ENCODE peak calls at places on chromosomes 4 and X, in ten cellular contexts. One of them, this sample, is unnamed.

GRCh38 chrX:134287356-134287755 is 50.4 kb downstream of the CCDC160 start:
- DNase-seq in coronary artery: no peak
- DNase-seq in CD8-positive, alpha-beta memory T cell: no peak
- DNase-seq in ureter: no peak
- DNase-seq in C1 segment of cervical spinal cord: no peak
- DNase-seq in mesothelial cell of epicardium: no peak
- DNase-seq in stimulated activated CD4-positive, alpha-beta T cell treated with anti-CD3 and anti-CD28 coated beads, Interleukin-4, amount 100 ng/mL, for 1 hour: no peak
- DNase-seq in mammary epithelial cell: no peak
- DNase-seq in occipital lobe: no peak
- DNase-seq in activated naive CD4-positive, alpha-beta T cell treated with anti-CD3 and anti-CD28 coated beads, Interleukin-2, amount 50 U/mL, for 16 hours: no peak
- DNase-seq in this sample: no peak

GRCh38 chr4:145102619-145103018 is 4.5 kb downstream of the ABCE1 start:
- DNase-seq in C1 segment of cervical spinal cord: no peak
- DNase-seq in coronary artery: no peak
- DNase-seq in stimulated activated CD4-positive, alpha-beta T cell treated with anti-CD3 and anti-CD28 coated beads, Interleukin-4, amount 100 ng/mL, for 1 hour: no peak
- DNase-seq in mammary epithelial cell: no peak
- DNase-seq in occipital lobe: no peak
- DNase-seq in mesothelial cell of epicardium: no peak
- DNase-seq in CD8-positive, alpha-beta memory T cell: no peak
- DNase-seq in activated naive CD4-positive, alpha-beta T cell treated with anti-CD3 and anti-CD28 coated beads, Interleukin-2, amount 50 U/mL, for 16 hours: no peak
- DNase-seq in ureter: no peak
- DNase-seq in this sample: no peak

GRCh38 chr4:14583331-14583730 is 418.9 kb upstream of the CPEB2 start:
- DNase-seq in stimulated activated CD4-positive, alpha-beta T cell treated with anti-CD3 and anti-CD28 coated beads, Interleukin-4, amount 100 ng/mL, for 1 hour: no peak
- DNase-seq in mesothelial cell of epicardium: no peak
- DNase-seq in mammary epithelial cell: peak; percentile 74
- DNase-seq in activated naive CD4-positive, alpha-beta T cell treated with anti-CD3 and anti-CD28 coated beads, Interleukin-2, amount 50 U/mL, for 16 hours: no peak
- DNase-seq in occipital lobe: no peak
- DNase-seq in ureter: no peak
- DNase-seq in C1 segment of cervical spinal cord: no peak
- DNase-seq in coronary artery: no peak
- DNase-seq in CD8-positive, alpha-beta memory T cell: no peak
- DNase-seq in this sample: no peak

GRCh38 chr4:101954975-101955678 is 164.6 kb downstream of the BANK1 start:
- DNase-seq in stimulated activated CD4-positive, alpha-beta T cell treated with anti-CD3 and anti-CD28 coated beads, Interleukin-4, amount 100 ng/mL, for 1 hour: no peak
- DNase-seq in mammary epithelial cell: no peak
- DNase-seq in ureter: no peak
- DNase-seq in C1 segment of cervical spinal cord: no peak
- DNase-seq in occipital lobe: no peak
- DNase-seq in coronary artery: no peak
- DNase-seq in activated naive CD4-positive, alpha-beta T cell treated with anti-CD3 and anti-CD28 coated beads, Interleukin-2, amount 50 U/mL, for 16 hours: no peak
- DNase-seq in mesothelial cell of epicardium: no peak
- DNase-seq in CD8-positive, alpha-beta memory T cell: no peak
- DNase-seq in this sample: no peak

GRCh38 chrX:73214366-73215094 is at the start of gene NAP1L2:
- DNase-seq in ureter: no peak
- DNase-seq in activated naive CD4-positive, alpha-beta T cell treated with anti-CD3 and anti-CD28 coated beads, Interleukin-2, amount 50 U/mL, for 16 hours: peak; percentile 28
- DNase-seq in stimulated activated CD4-positive, alpha-beta T cell treated with anti-CD3 and anti-CD28 coated beads, Interleukin-4, amount 100 ng/mL, for 1 hour: peak; percentile 27
- DNase-seq in coronary artery: peak; percentile 72
- DNase-seq in occipital lobe: peak; percentile 45
- DNase-seq in C1 segment of cervical spinal cord: peak; percentile 14
- DNase-seq in mammary epithelial cell: peak; percentile 62
- DNase-seq in CD8-positive, alpha-beta memory T cell: peak; percentile 60
- DNase-seq in mesothelial cell of epicardium: peak; percentile 38
- DNase-seq in this sample: no peak

GRCh38 chrX:80335062-80335830 is 85.0 kb upstream of the TENT5D start:
- DNase-seq in occipital lobe: no peak
- DNase-seq in mammary epithelial cell: peak; percentile 37
- DNase-seq in mesothelial cell of epicardium: no peak
- DNase-seq in activated naive CD4-positive, alpha-beta T cell treated with anti-CD3 and anti-CD28 coated beads, Interleukin-2, amount 50 U/mL, for 16 hours: peak; percentile 15
- DNase-seq in coronary artery: no peak
- DNase-seq in CD8-positive, alpha-beta memory T cell: no peak
- DNase-seq in C1 segment of cervical spinal cord: no peak
- DNase-seq in ureter: peak; percentile 67
- DNase-seq in stimulated activated CD4-positive, alpha-beta T cell treated with anti-CD3 and anti-CD28 coated beads, Interleukin-4, amount 100 ng/mL, for 1 hour: peak; percentile 5
- DNase-seq in this sample: peak; percentile 86

GRCh38 chr4:76214269-76214628 is 625 bp upstream of the SCARB2 start:
- DNase-seq in activated naive CD4-positive, alpha-beta T cell treated with anti-CD3 and anti-CD28 coated beads, Interleukin-2, amount 50 U/mL, for 16 hours: no peak
- DNase-seq in CD8-positive, alpha-beta memory T cell: no peak
- DNase-seq in coronary artery: no peak
- DNase-seq in mesothelial cell of epicardium: no peak
- DNase-seq in C1 segment of cervical spinal cord: no peak
- DNase-seq in stimulated activated CD4-positive, alpha-beta T cell treated with anti-CD3 and anti-CD28 coated beads, Interleukin-4, amount 100 ng/mL, for 1 hour: no peak
- DNase-seq in occipital lobe: no peak
- DNase-seq in mammary epithelial cell: no peak
- DNase-seq in ureter: no peak
- DNase-seq in this sample: no peak

GRCh38 chr4:102665527-102665926 is 95.2 kb downstream of the MANBA start:
- DNase-seq in ureter: no peak
- DNase-seq in stimulated activated CD4-positive, alpha-beta T cell treated with anti-CD3 and anti-CD28 coated beads, Interleukin-4, amount 100 ng/mL, for 1 hour: no peak
- DNase-seq in activated naive CD4-positive, alpha-beta T cell treated with anti-CD3 and anti-CD28 coated beads, Interleukin-2, amount 50 U/mL, for 16 hours: no peak
- DNase-seq in CD8-positive, alpha-beta memory T cell: no peak
- DNase-seq in mammary epithelial cell: peak; percentile 93
- DNase-seq in coronary artery: no peak
- DNase-seq in mesothelial cell of epicardium: no peak
- DNase-seq in C1 segment of cervical spinal cord: no peak
- DNase-seq in occipital lobe: no peak
- DNase-seq in this sample: no peak

GRCh38 chrX:153771261-153771681 is 7.2 kb downstream of the PLXNB3 start:
- DNase-seq in mammary epithelial cell: no peak
- DNase-seq in occipital lobe: no peak
- DNase-seq in mesothelial cell of epicardium: no peak
- DNase-seq in stimulated activated CD4-positive, alpha-beta T cell treated with anti-CD3 and anti-CD28 coated beads, Interleukin-4, amount 100 ng/mL, for 1 hour: no peak
- DNase-seq in coronary artery: peak; percentile 49
- DNase-seq in activated naive CD4-positive, alpha-beta T cell treated with anti-CD3 and anti-CD28 coated beads, Interleukin-2, amount 50 U/mL, for 16 hours: no peak
- DNase-seq in CD8-positive, alpha-beta memory T cell: peak; percentile 37
- DNase-seq in ureter: no peak
- DNase-seq in C1 segment of cervical spinal cord: no peak
- DNase-seq in this sample: no peak

GRCh38 chr4:139556071-139556734 is at the start of gene SETD7:
- DNase-seq in mammary epithelial cell: peak; percentile 78
- DNase-seq in activated naive CD4-positive, alpha-beta T cell treated with anti-CD3 and anti-CD28 coated beads, Interleukin-2, amount 50 U/mL, for 16 hours: peak; percentile 66
- DNase-seq in C1 segment of cervical spinal cord: peak; percentile 73
- DNase-seq in occipital lobe: peak; percentile 73
- DNase-seq in CD8-positive, alpha-beta memory T cell: peak; percentile 81
- DNase-seq in mesothelial cell of epicardium: peak; percentile 73
- DNase-seq in stimulated activated CD4-positive, alpha-beta T cell treated with anti-CD3 and anti-CD28 coated beads, Interleukin-4, amount 100 ng/mL, for 1 hour: peak; percentile 60
- DNase-seq in ureter: peak; percentile 83
- DNase-seq in coronary artery: peak; percentile 86
- DNase-seq in this sample: peak; percentile 91

GRCh38 chrX:8607326-8607725 is 124.6 kb downstream of the ANOS1 start:
- DNase-seq in occipital lobe: no peak
- DNase-seq in CD8-positive, alpha-beta memory T cell: no peak
- DNase-seq in mammary epithelial cell: peak; percentile 61
- DNase-seq in mesothelial cell of epicardium: no peak
- DNase-seq in coronary artery: no peak
- DNase-seq in stimulated activated CD4-positive, alpha-beta T cell treated with anti-CD3 and anti-CD28 coated beads, Interleukin-4, amount 100 ng/mL, for 1 hour: no peak
- DNase-seq in ureter: no peak
- DNase-seq in C1 segment of cervical spinal cord: no peak
- DNase-seq in activated naive CD4-positive, alpha-beta T cell treated with anti-CD3 and anti-CD28 coated beads, Interleukin-2, amount 50 U/mL, for 16 hours: no peak
- DNase-seq in this sample: no peak

GRCh38 chrX:136162827-136163427 is 15.6 kb downstream of the FHL1 start:
- DNase-seq in C1 segment of cervical spinal cord: no peak
- DNase-seq in stimulated activated CD4-positive, alpha-beta T cell treated with anti-CD3 and anti-CD28 coated beads, Interleukin-4, amount 100 ng/mL, for 1 hour: peak; percentile 45
- DNase-seq in mesothelial cell of epicardium: no peak
- DNase-seq in activated naive CD4-positive, alpha-beta T cell treated with anti-CD3 and anti-CD28 coated beads, Interleukin-2, amount 50 U/mL, for 16 hours: peak; percentile 52
- DNase-seq in coronary artery: no peak
- DNase-seq in occipital lobe: no peak
- DNase-seq in mammary epithelial cell: peak; percentile 45
- DNase-seq in CD8-positive, alpha-beta memory T cell: peak; percentile 49
- DNase-seq in ureter: no peak
- DNase-seq in this sample: no peak

GRCh38 chrX:35406386-35406785 is 391.8 kb upstream of the MAGEB16 start:
- DNase-seq in stimulated activated CD4-positive, alpha-beta T cell treated with anti-CD3 and anti-CD28 coated beads, Interleukin-4, amount 100 ng/mL, for 1 hour: no peak
- DNase-seq in activated naive CD4-positive, alpha-beta T cell treated with anti-CD3 and anti-CD28 coated beads, Interleukin-2, amount 50 U/mL, for 16 hours: no peak
- DNase-seq in mammary epithelial cell: peak; percentile 39
- DNase-seq in mesothelial cell of epicardium: no peak
- DNase-seq in coronary artery: no peak
- DNase-seq in ureter: no peak
- DNase-seq in C1 segment of cervical spinal cord: no peak
- DNase-seq in CD8-positive, alpha-beta memory T cell: no peak
- DNase-seq in occipital lobe: no peak
- DNase-seq in this sample: no peak

GRCh38 chrX:103073442-103073841 is 9.5 kb upstream of the BEX1 start:
- DNase-seq in occipital lobe: no peak
- DNase-seq in ureter: no peak
- DNase-seq in mesothelial cell of epicardium: no peak
- DNase-seq in mammary epithelial cell: no peak
- DNase-seq in activated naive CD4-positive, alpha-beta T cell treated with anti-CD3 and anti-CD28 coated beads, Interleukin-2, amount 50 U/mL, for 16 hours: no peak
- DNase-seq in C1 segment of cervical spinal cord: no peak
- DNase-seq in stimulated activated CD4-positive, alpha-beta T cell treated with anti-CD3 and anti-CD28 coated beads, Interleukin-4, amount 100 ng/mL, for 1 hour: no peak
- DNase-seq in coronary artery: no peak
- DNase-seq in CD8-positive, alpha-beta memory T cell: no peak
- DNase-seq in this sample: no peak

GRCh38 chr4:177489847-177490246 is 47.6 kb upstream of the AGA start:
- DNase-seq in mesothelial cell of epicardium: no peak
- DNase-seq in ureter: no peak
- DNase-seq in coronary artery: no peak
- DNase-seq in occipital lobe: no peak
- DNase-seq in mammary epithelial cell: peak; percentile 71
- DNase-seq in stimulated activated CD4-positive, alpha-beta T cell treated with anti-CD3 and anti-CD28 coated beads, Interleukin-4, amount 100 ng/mL, for 1 hour: no peak
- DNase-seq in activated naive CD4-positive, alpha-beta T cell treated with anti-CD3 and anti-CD28 coated beads, Interleukin-2, amount 50 U/mL, for 16 hours: no peak
- DNase-seq in C1 segment of cervical spinal cord: no peak
- DNase-seq in CD8-positive, alpha-beta memory T cell: no peak
- DNase-seq in this sample: no peak

This sample was measured in mesenteric fat pad.